ENCODE peak calls at places on chromosomes 3 and 15, in four cellular contexts. F, W, C and R are unnamed samples.

GRCh38 chr3:66860771-66861170 is 137.3 kb upstream of the KBTBD8 start:
- DNase-seq in F (no peak), W (no peak), C (no peak), R (no peak)

GRCh38 chr15:31480356-31481058 is 153.9 kb downstream of the KLF13 start:
- DNase-seq in W (no peak), C (no peak), F (peak; percentile 8), R (no peak)

GRCh38 chr15:26971303-26972018 is 480 bp downstream of the GABRG3 start:
- DNase-seq in F (no peak), C (no peak), W (no peak), R (no peak)

GRCh38 chr3:81581966-81582599 is 179.4 kb downstream of the GBE1 start:
- DNase-seq in C (no peak), F (peak; percentile 28), W (peak; percentile 35), R (peak; percentile 17)

GRCh38 chr3:155791190-155791589 is 14.9 kb downstream of the C3orf33 start:
- DNase-seq in C (no peak), F (no peak), W (peak; percentile 15), R (no peak)

GRCh38 chr3:188061133-188061532 is 92.8 kb upstream of the LPP start:
- DNase-seq in F (peak; percentile 40), W (peak; percentile 59), C (no peak), R (peak; percentile 66)

GRCh38 chr3:150743508-150743907 is 19.5 kb downstream of the SIAH2 start:
- DNase-seq in C (no peak), F (no peak), W (peak; percentile 40), R (no peak)

GRCh38 chr3:127565711-127566110 is 24.8 kb downstream of the TPRA1 start:
- DNase-seq in C (no peak), W (no peak), F (no peak), R (no peak)

GRCh38 chr3:42159147-42159546 is 68.0 kb downstream of the TRAK1 start:
- DNase-seq in F (no peak), W (no peak), C (no peak), R (no peak)

GRCh38 chr3:194838236-194838635 is 152.6 kb downstream of the FAM43A start:
- DNase-seq in F (no peak), C (no peak), W (no peak), R (no peak)

GRCh38 chr3:177673105-177673804 is 476.0 kb upstream of the TBL1XR1 start:
- DNase-seq in C (peak; percentile 87), F (no peak), W (peak; percentile 93), R (peak; percentile 33)

GRCh38 chr3:170740726-170741591 is 129.0 kb downstream of the RPL22L1 start:
- DNase-seq in C (peak; percentile 95), F (peak; percentile 13), W (peak; percentile 97), R (peak; percentile 96)

GRCh38 chr3:154152741-154153140 is 31.6 kb downstream of the ARHGEF26 start:
- DNase-seq in C (no peak), W (no peak), F (no peak), R (no peak)

GRCh38 chr15:36844453-36845094 is 255.8 kb downstream of the MEIS2 start:
- DNase-seq in W (peak; percentile 41), F (no peak), C (no peak), R (no peak)

GRCh38 chr15:94670436-94671034 is 439.2 kb downstream of the MCTP2 start:
- DNase-seq in F (no peak), W (peak; percentile 44), C (peak; percentile 4), R (peak; percentile 2)

GRCh38 chr15:75775296-75776074 is 62.8 kb upstream of the CSPG4 start:
- DNase-seq in C (no peak), W (no peak), F (no peak), R (no peak)

GRCh38 chr3:8482960-8483665 is 18.5 kb upstream of the LMCD1 start:
- DNase-seq in C (peak; percentile 96), W (peak; percentile 99), F (peak; percentile 23), R (peak; percentile 73)

GRCh38 chr3:141414800-141415462 is 46.6 kb downstream of the ZBTB38 start:
- DNase-seq in W (peak; percentile 38), C (no peak), F (no peak), R (no peak)

GRCh38 chr3:11727207-11727606 is 83.5 kb upstream of the VGLL4 start:
- DNase-seq in F (no peak), W (peak; percentile 23), C (no peak), R (no peak)

GRCh38 chr15:78397382-78397781 is 40.6 kb upstream of the IREB2 start:
- DNase-seq in C (no peak), F (no peak), W (no peak), R (no peak)

GRCh38 chr3:52827441-52827840 is 3.0 kb downstream of the ITIH4 start:
- DNase-seq in F (no peak), W (peak; percentile 10), C (no peak), R (no peak)

GRCh38 chr15:101501703-101502373 is 12.3 kb upstream of the PCSK6 start:
- DNase-seq in C (no peak), F (no peak), W (peak; percentile 22), R (no peak)

GRCh38 chr15:89662893-89663673 is 7.8 kb upstream of the KIF7 start:
- DNase-seq in F (peak; percentile 87), C (peak; percentile 69), W (peak; percentile 98), R (peak; percentile 92)

GRCh38 chr3:149464706-149465328 is 9.7 kb upstream of the TM4SF4 start:
- DNase-seq in C (no peak), W (no peak), F (no peak), R (no peak)

GRCh38 chr15:60970246-60971170 is 258.6 kb downstream of the RORA start:
- DNase-seq in C (no peak), W (no peak), F (no peak), R (no peak)

GRCh38 chr15:57708047-57708446 is 1.5 kb downstream of the POLR2M start:
- DNase-seq in W (no peak), F (no peak), C (no peak), R (no peak)
- H3K4me3 ChIP-seq in W (peak overlapping the region; percentile 98), F (peak overlapping the region; percentile 70), C (no peak overlapping the region), R (peak overlapping the region; percentile 95)

GRCh38 chr3:123961508-123961856 is 453 bp upstream of the CCDC14 start:
- DNase-seq in W (no peak), C (no peak), F (no peak), R (no peak)

GRCh38 chr3:123960791-123961507 is at the start of gene CCDC14:
- DNase-seq in C (peak; percentile 69), W (peak; percentile 93), F (peak; percentile 93), R (peak; percentile 89)
- TF ChIP-seq CTCF in C (no peak), W (no peak), F (no peak), R (no peak)

DNA sequence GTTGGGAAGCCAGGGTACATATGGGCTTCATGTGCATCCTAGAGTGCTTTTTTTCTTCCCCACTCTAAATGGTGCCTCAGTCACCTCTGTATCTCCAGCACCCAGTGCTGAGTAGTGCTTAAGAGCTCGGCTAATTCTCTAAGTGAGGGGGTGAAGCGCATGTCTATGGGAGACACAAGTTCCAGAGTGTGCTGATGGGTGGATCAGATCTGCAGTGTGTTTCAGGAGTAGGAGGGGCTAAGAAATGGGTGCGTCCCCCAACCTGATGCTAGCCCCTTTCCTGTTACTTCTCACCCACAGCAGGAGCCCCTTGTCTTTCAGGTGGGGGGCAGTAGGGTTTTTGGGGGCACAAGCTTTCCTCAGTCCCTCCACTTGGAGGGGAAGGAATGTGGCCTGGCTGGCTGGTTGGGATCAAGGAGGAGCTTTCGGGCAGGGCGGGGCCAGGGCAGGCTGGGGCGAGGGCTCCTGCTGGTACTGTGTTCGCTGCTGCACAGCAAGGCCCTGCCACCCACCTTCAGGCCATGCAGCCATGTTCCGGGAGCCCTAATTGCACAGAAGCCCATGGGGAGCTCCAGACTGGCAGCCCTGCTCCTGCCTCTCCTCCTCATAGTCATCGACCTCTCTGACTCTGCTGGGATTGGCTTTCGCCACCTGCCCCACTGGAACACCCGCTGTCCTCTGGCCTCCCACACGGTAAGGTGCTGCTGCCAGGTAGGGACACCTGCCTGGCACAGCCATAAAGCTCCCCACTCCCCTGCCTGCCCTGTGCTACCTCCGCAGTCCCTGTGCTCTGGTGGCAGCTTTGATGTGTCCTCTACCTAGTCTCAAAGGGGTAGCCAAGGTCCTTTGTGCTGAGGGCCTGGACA is at the start of gene IL17RE:
- DNase-seq in W (no peak), C (no peak), F (peak; percentile 82), R (no peak)
- H3K4me3 ChIP-seq in W (peak within 1 kb of the TSS; percentile 20), C (no peak within 1 kb of the TSS), F (peak within 1 kb of the TSS; percentile 55), R (peak within 1 kb of the TSS; percentile 32)

GRCh38 chr3:98587654-98588532 is 5.5 kb downstream of the CPOX start:
- DNase-seq in C (no peak), F (no peak), W (peak; percentile 42), R (no peak)
- TF ChIP-seq CTCF in C (peak; percentile 41), F (no peak), W (peak; percentile 55), R (peak; percentile 26)

GRCh38 chr3:45635475-45636256 is 41.1 kb downstream of the LIMD1 start:
- DNase-seq in W (peak; percentile 93), C (peak; percentile 69), F (no peak), R (no peak)
- H3K4me3 ChIP-seq in W (no peak overlapping the region), C (no peak overlapping the region), F (no peak overlapping the region), R (no peak overlapping the region)